ENCODE peak calls at places on chromosomes 1 and 21, in five cellular contexts. One of them, this sample, is unnamed.

GRCh38 chr1:229273507-229274232 is 2.8 kb downstream of the RAB4A start:
- DNase-seq in activated CD4-positive, alpha-beta T cell treated with anti-CD3 and anti-CD28 coated beads for 48 hours: no peak
- DNase-seq in PC-9: no peak
- DNase-seq in NCI-H774: no peak
- DNase-seq in SHP77: no peak
- DNase-seq in this sample: no peak

GRCh38 chr1:185058103-185058502 is 12.7 kb downstream of the RNF2 start:
- DNase-seq in activated CD4-positive, alpha-beta T cell treated with anti-CD3 and anti-CD28 coated beads for 48 hours: no peak
- DNase-seq in PC-9: no peak
- DNase-seq in NCI-H774: no peak
- DNase-seq in SHP77: no peak
- DNase-seq in this sample: no peak

GRCh38 chr1:226672217-226672838 is 66.8 kb downstream of the ITPKB start:
- DNase-seq in activated CD4-positive, alpha-beta T cell treated with anti-CD3 and anti-CD28 coated beads for 48 hours: no peak
- DNase-seq in PC-9: no peak
- DNase-seq in NCI-H774: no peak
- DNase-seq in SHP77: no peak
- DNase-seq in this sample: no peak

GRCh38 chr1:112840631-112841624 is 115.1 kb downstream of the SLC16A1 start:
- DNase-seq in activated CD4-positive, alpha-beta T cell treated with anti-CD3 and anti-CD28 coated beads for 48 hours: no peak
- DNase-seq in PC-9: no peak
- DNase-seq in NCI-H774: no peak
- DNase-seq in SHP77: no peak
- DNase-seq in this sample: no peak

GRCh38 chr1:225454733-225455132 is 26.9 kb upstream of the LBR start:
- DNase-seq in activated CD4-positive, alpha-beta T cell treated with anti-CD3 and anti-CD28 coated beads for 48 hours: peak
- DNase-seq in PC-9: peak
- DNase-seq in NCI-H774: peak
- DNase-seq in SHP77: no peak
- DNase-seq in this sample: no peak

GRCh38 chr1:43750083-43750482 is 42.7 kb downstream of the ST3GAL3 start:
- DNase-seq in activated CD4-positive, alpha-beta T cell treated with anti-CD3 and anti-CD28 coated beads for 48 hours: no peak
- DNase-seq in PC-9: no peak
- DNase-seq in NCI-H774: no peak
- DNase-seq in SHP77: no peak
- DNase-seq in this sample: no peak

GRCh38 chr21:44656868-44657267 is 864 bp upstream of the KRTAP12-3 start:
- DNase-seq in activated CD4-positive, alpha-beta T cell treated with anti-CD3 and anti-CD28 coated beads for 48 hours: no peak
- DNase-seq in PC-9: no peak
- DNase-seq in NCI-H774: no peak
- DNase-seq in SHP77: no peak
- DNase-seq in this sample: no peak

GRCh38 chr1:218851601-218852000 is 322.1 kb upstream of the LYPLAL1 start:
- DNase-seq in activated CD4-positive, alpha-beta T cell treated with anti-CD3 and anti-CD28 coated beads for 48 hours: no peak
- DNase-seq in PC-9: no peak
- DNase-seq in NCI-H774: no peak
- DNase-seq in SHP77: no peak
- DNase-seq in this sample: no peak

GRCh38 chr1:116270316-116271057 is 102.6 kb upstream of the ATP1A1 start:
- DNase-seq in activated CD4-positive, alpha-beta T cell treated with anti-CD3 and anti-CD28 coated beads for 48 hours: no peak
- DNase-seq in PC-9: no peak
- DNase-seq in NCI-H774: no peak
- DNase-seq in SHP77: no peak
- DNase-seq in this sample: no peak

GRCh38 chr1:54681396-54681795 is 34.3 kb upstream of the TTC4 start:
- DNase-seq in activated CD4-positive, alpha-beta T cell treated with anti-CD3 and anti-CD28 coated beads for 48 hours: no peak
- DNase-seq in PC-9: no peak
- DNase-seq in NCI-H774: peak
- DNase-seq in SHP77: no peak
- DNase-seq in this sample: no peak

GRCh38 chr1:223363856-223364684 is at the start of gene SUSD4:
- DNase-seq in activated CD4-positive, alpha-beta T cell treated with anti-CD3 and anti-CD28 coated beads for 48 hours: peak
- DNase-seq in PC-9: peak
- DNase-seq in NCI-H774: peak
- DNase-seq in SHP77: peak
- DNase-seq in this sample: no peak

GRCh38 chr1:246107516-246108277 is 399.4 kb downstream of the SMYD3 start:
- DNase-seq in activated CD4-positive, alpha-beta T cell treated with anti-CD3 and anti-CD28 coated beads for 48 hours: no peak
- DNase-seq in PC-9: no peak
- DNase-seq in NCI-H774: no peak
- DNase-seq in SHP77: no peak
- DNase-seq in this sample: no peak